ENCODE peak calls at places on chromosomes 7 and 10, in five cellular contexts. One of them, this sample, is unnamed.

GRCh38 chr10:132667613-132668394 is 118.1 kb downstream of the NKX6-2 start:
- DNase-seq in mammary epithelial cell: no peak
- DNase-seq in fibroblast of gingiva: peak; percentile 42
- DNase-seq in T-helper 1 cell: no peak
- DNase-seq in left colon: no peak
- DNase-seq in this sample: no peak

GRCh38 chr7:50793115-50793946 is 10.6 kb upstream of the GRB10 start:
- DNase-seq in mammary epithelial cell: no peak
- DNase-seq in left colon: peak; percentile 75
- DNase-seq in fibroblast of gingiva: peak; percentile 59
- DNase-seq in T-helper 1 cell: no peak
- DNase-seq in this sample: no peak

GRCh38 chr10:131677671-131678070 is 223.1 kb upstream of the PPP2R2D start:
- DNase-seq in left colon: no peak
- DNase-seq in T-helper 1 cell: no peak
- DNase-seq in fibroblast of gingiva: no peak
- DNase-seq in mammary epithelial cell: no peak
- DNase-seq in this sample: no peak

GRCh38 chr7:69843653-69844052 is 245.4 kb downstream of the AUTS2 start:
- DNase-seq in T-helper 1 cell: no peak
- DNase-seq in mammary epithelial cell: no peak
- DNase-seq in left colon: no peak
- DNase-seq in fibroblast of gingiva: no peak
- DNase-seq in this sample: no peak

GRCh38 chr10:33327750-33328149 is 6.7 kb downstream of the NRP1 start:
- DNase-seq in mammary epithelial cell: no peak
- DNase-seq in left colon: no peak
- DNase-seq in fibroblast of gingiva: no peak
- DNase-seq in T-helper 1 cell: no peak
- DNase-seq in this sample: no peak

GRCh38 chr10:15485684-15486316 is 114.7 kb upstream of the FAM171A1 start:
- DNase-seq in fibroblast of gingiva: peak; percentile 90
- DNase-seq in left colon: no peak
- DNase-seq in T-helper 1 cell: no peak
- DNase-seq in mammary epithelial cell: no peak
- DNase-seq in this sample: no peak

GRCh38 chr7:35537067-35538023 is 157.6 kb downstream of the HERPUD2 start:
- DNase-seq in fibroblast of gingiva: peak; percentile 55
- DNase-seq in mammary epithelial cell: peak; percentile 53
- DNase-seq in T-helper 1 cell: peak; percentile 68
- DNase-seq in left colon: peak; percentile 84
- DNase-seq in this sample: peak; percentile 67

GRCh38 chr10:6878067-6878412 is 298.0 kb upstream of the PRKCQ start:
- DNase-seq in mammary epithelial cell: peak; percentile 18
- DNase-seq in left colon: no peak
- DNase-seq in T-helper 1 cell: no peak
- DNase-seq in fibroblast of gingiva: peak; percentile 2
- DNase-seq in this sample: no peak

GRCh38 chr7:120792091-120792860 is 65.7 kb downstream of the TSPAN12 start:
- DNase-seq in T-helper 1 cell: peak; percentile 36
- DNase-seq in fibroblast of gingiva: peak; percentile 38
- DNase-seq in left colon: peak; percentile 84
- DNase-seq in mammary epithelial cell: peak; percentile 40
- DNase-seq in this sample: peak; percentile 25

GRCh38 chr7:140659727-140660396 is 12.9 kb upstream of the ADCK2 start:
- DNase-seq in mammary epithelial cell: no peak
- DNase-seq in fibroblast of gingiva: no peak
- DNase-seq in left colon: no peak
- DNase-seq in T-helper 1 cell: no peak
- DNase-seq in this sample: no peak

GRCh38 chr7:19079066-19079465 is 38.4 kb downstream of the TWIST1 start:
- DNase-seq in T-helper 1 cell: no peak
- DNase-seq in fibroblast of gingiva: peak; percentile 84
- DNase-seq in mammary epithelial cell: peak; percentile 60
- DNase-seq in left colon: no peak
- DNase-seq in this sample: no peak

GRCh38 chr10:91702586-91703088 is 69.8 kb upstream of the PPP1R3C start:
- DNase-seq in mammary epithelial cell: no peak
- DNase-seq in left colon: no peak
- DNase-seq in fibroblast of gingiva: no peak
- DNase-seq in T-helper 1 cell: no peak
- DNase-seq in this sample: no peak

GRCh38 chr7:155972651-155973349 is 160.5 kb upstream of the SHH start:
- DNase-seq in fibroblast of gingiva: no peak
- DNase-seq in T-helper 1 cell: no peak
- DNase-seq in mammary epithelial cell: no peak
- DNase-seq in left colon: no peak
- DNase-seq in this sample: no peak

GRCh38 chr10:114635797-114636550 is 22.1 kb downstream of the ABLIM1 start:
- DNase-seq in mammary epithelial cell: no peak
- DNase-seq in T-helper 1 cell: no peak
- DNase-seq in left colon: peak; percentile 46
- DNase-seq in fibroblast of gingiva: no peak
- DNase-seq in this sample: no peak

This sample was measured in stimulated activated naive B cell treated with anti-CD40 and anti-IgM and Interleukin-4, amounts not matched to agents 10 μg/mL and 1 μg/mL and 100 μg/mL, for 72 hours.